ENCODE peak calls at places on chromosomes 2 and 18, in six cellular contexts. F, Q, C, B, S and G are unnamed samples.

GRCh38 chr2:151619337-151619989 is 114.8 kb downstream of the NEB start:
- DNase-seq in F (peak; percentile 73), Q (peak; percentile 69), C (no peak), B (no peak), S (peak; percentile 47), G (no peak)

GRCh38 chr2:64295326-64296149 is 151.3 kb upstream of the PELI1 start:
- DNase-seq in F (no peak), Q (no peak), C (no peak), B (no peak), S (no peak), G (no peak)

GRCh38 chr18:4854664-4855063 is 342.4 kb downstream of the AKAIN1 start:
- DNase-seq in F (no peak), Q (no peak), C (no peak), B (no peak), S (no peak), G (no peak)

GRCh38 chr2:73736378-73736777 is 767 bp downstream of the TPRKB start:
- DNase-seq in F (no peak), Q (no peak), C (no peak), B (no peak), S (no peak), G (no peak)

GRCh38 chr2:121529439-121530209 is 1.1 kb upstream of the RNU4ATAC start:
- DNase-seq in F (peak; percentile 31), Q (peak; percentile 56), C (peak; percentile 42), B (peak; percentile 44), S (peak; percentile 68), G (peak; percentile 41)

GRCh38 chr2:196427996-196428634 is 211.4 kb upstream of the CCDC150 start:
- DNase-seq in F (no peak), Q (no peak), C (no peak), B (no peak), S (no peak), G (peak; percentile 16)

GRCh38 chr2:127044977-127045654 is 61.8 kb downstream of the BIN1 start:
- DNase-seq in F (no peak), Q (peak; percentile 60), C (no peak), B (peak; percentile 21), S (no peak), G (peak; percentile 67)

GRCh38 chr2:143730155-143730949 is 601.1 kb downstream of the ARHGAP15 start:
- DNase-seq in F (peak; percentile 35), Q (peak; percentile 19), C (peak; percentile 28), B (no peak), S (peak; percentile 20), G (peak; percentile 14)

GRCh38 chr18:57802166-57802868 is 798 bp downstream of the ATP8B1 start:
- DNase-seq in F (no peak), Q (no peak), C (no peak), B (no peak), S (no peak), G (no peak)

GRCh38 chr2:83253848-83254247 is 1205.2 kb downstream of the SUCLG1 start:
- DNase-seq in F (no peak), Q (no peak), C (no peak), B (no peak), S (no peak), G (no peak)

GRCh38 chr18:74489631-74490030 is 6.5 kb upstream of the CNDP2 start:
- DNase-seq in F (peak; percentile 19), Q (peak; percentile 29), C (no peak), B (no peak), S (peak; percentile 88), G (peak; percentile 22)

GRCh38 chr2:194363295-194363694 is 1293.7 kb upstream of the SLC39A10 start:
- DNase-seq in F (no peak), Q (no peak), C (no peak), B (no peak), S (no peak), G (no peak)

GRCh38 chr18:8375269-8375668 is 234.0 kb upstream of the RAB12 start:
- DNase-seq in F (no peak), Q (no peak), C (no peak), B (no peak), S (no peak), G (no peak)

GRCh38 chr2:1487758-1488715 is 74.8 kb downstream of the TPO start:
- DNase-seq in F (no peak), Q (no peak), C (no peak), B (no peak), S (no peak), G (no peak)

GRCh38 chr18:79507546-79508480 is 112.1 kb downstream of the NFATC1 start:
- DNase-seq in F (peak; percentile 28), Q (peak; percentile 52), C (peak; percentile 51), B (peak; percentile 67), S (peak; percentile 53), G (peak; percentile 70)

GRCh38 chr2:239773377-239774141 is 251.6 kb downstream of the NDUFA10 start:
- DNase-seq in F (no peak), Q (no peak), C (no peak), B (peak; percentile 14), S (no peak), G (no peak)

GRCh38 chr2:195461010-195461409 is 196.0 kb upstream of the SLC39A10 start:
- DNase-seq in F (no peak), Q (no peak), C (no peak), B (no peak), S (no peak), G (no peak)

GRCh38 chr2:111028720-111029119 is 92.0 kb upstream of the BCL2L11 start:
- DNase-seq in F (no peak), Q (peak; percentile 14), C (no peak), B (peak; percentile 23), S (no peak), G (no peak)

GRCh38 chr2:241563571-241563980 is 5.0 kb downstream of the BOK start:
- DNase-seq in F (no peak), Q (no peak), C (no peak), B (no peak), S (no peak), G (no peak)

GRCh38 chr2:137838255-137839092 is 125.8 kb upstream of the HNMT start:
- DNase-seq in F (peak; percentile 19), Q (peak; percentile 62), C (peak; percentile 13), B (no peak), S (peak; percentile 22), G (peak; percentile 72)

GRCh38 chr2:64467463-64467843 is 13.5 kb downstream of the LGALSL start:
- DNase-seq in F (no peak), Q (no peak), C (no peak), B (no peak), S (no peak), G (no peak)

DNA sequence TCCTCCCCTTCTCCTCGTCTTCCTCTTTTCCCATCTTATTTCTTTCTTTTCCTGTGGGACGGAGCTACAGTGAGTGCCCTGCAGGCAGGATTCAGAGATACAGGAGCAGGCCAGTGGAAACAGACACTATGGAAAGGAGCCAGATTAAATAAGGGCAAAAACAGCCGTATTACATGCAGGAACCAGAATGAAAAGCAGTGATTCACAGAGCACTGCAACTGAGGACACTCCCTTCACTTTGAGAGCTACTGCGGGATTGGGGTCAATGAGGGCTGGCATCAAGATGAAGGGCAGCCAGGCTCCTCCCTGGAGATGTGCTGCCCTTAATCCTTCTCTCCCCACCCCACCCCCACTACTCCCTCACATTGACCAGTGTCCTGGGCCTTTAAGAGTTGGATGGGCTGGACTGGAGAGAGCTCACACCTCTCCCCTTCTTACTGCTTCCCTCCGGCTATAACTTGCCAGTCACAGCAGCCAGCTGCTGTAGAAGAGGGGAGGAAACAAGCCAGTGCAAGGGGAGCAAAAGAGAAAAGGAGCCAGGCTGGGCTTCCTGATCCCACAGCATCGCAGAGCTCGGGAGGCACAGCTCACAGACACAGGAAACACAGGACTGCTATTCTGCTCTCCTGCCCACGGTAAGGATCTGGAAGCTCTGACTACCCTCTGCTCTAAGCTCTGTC is at the start of gene PLCD4:
- DNase-seq in F (peak; percentile 67), Q (peak; percentile 85), C (peak; percentile 90), B (no peak), S (peak; percentile 79), G (peak; percentile 83)
- TF ChIP-seq CTCF in F (peak; percentile 33), Q (peak; percentile 22), C (no peak), B (no peak), S (peak; percentile 17), G (peak; percentile 59)

GRCh38 chr2:75342504-75343175 is 143.3 kb upstream of the TACR1 start:
- DNase-seq in F (no peak), Q (no peak), C (no peak), B (no peak), S (no peak), G (no peak)

GRCh38 chr2:75340560-75340959 is 141.2 kb upstream of the TACR1 start:
- DNase-seq in F (no peak), Q (peak; percentile 27), C (peak; percentile 9), B (no peak), S (peak; percentile 70), G (no peak)

GRCh38 chr2:75337040-75337439 is 137.7 kb upstream of the TACR1 start:
- DNase-seq in F (no peak), Q (no peak), C (no peak), B (no peak), S (no peak), G (no peak)

GRCh38 chr2:75334076-75334475 is 134.8 kb upstream of the TACR1 start:
- DNase-seq in F (no peak), Q (no peak), C (no peak), B (no peak), S (no peak), G (no peak)

DNA sequence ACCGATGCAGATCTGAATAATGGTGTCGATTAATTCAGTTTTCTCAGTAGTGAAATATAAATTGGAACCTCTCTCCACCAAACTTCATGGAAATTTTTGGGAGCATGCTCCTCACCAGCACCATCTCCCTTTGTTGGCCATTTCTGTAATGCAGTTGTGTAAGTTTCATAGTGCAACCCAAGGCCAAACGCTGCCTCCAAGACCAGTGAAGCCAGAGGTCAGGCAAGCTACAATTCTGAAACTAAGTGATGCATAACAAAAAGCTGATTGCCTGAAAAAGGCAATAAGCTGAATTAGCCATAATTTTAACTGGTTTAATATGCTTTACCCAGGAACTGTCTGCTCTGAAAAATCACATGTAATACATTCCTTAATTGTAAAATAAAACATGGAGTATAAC is 138.3 kb upstream of the TACR1 start:
- DNase-seq in F (no peak), Q (no peak), C (no peak), B (no peak), S (no peak), G (no peak)
- H3K4me3 ChIP-seq in F (no peak overlapping the region), Q (no peak overlapping the region), C (no peak overlapping the region), B (no peak overlapping the region), S (no peak overlapping the region), G (no peak overlapping the region)

DNA sequence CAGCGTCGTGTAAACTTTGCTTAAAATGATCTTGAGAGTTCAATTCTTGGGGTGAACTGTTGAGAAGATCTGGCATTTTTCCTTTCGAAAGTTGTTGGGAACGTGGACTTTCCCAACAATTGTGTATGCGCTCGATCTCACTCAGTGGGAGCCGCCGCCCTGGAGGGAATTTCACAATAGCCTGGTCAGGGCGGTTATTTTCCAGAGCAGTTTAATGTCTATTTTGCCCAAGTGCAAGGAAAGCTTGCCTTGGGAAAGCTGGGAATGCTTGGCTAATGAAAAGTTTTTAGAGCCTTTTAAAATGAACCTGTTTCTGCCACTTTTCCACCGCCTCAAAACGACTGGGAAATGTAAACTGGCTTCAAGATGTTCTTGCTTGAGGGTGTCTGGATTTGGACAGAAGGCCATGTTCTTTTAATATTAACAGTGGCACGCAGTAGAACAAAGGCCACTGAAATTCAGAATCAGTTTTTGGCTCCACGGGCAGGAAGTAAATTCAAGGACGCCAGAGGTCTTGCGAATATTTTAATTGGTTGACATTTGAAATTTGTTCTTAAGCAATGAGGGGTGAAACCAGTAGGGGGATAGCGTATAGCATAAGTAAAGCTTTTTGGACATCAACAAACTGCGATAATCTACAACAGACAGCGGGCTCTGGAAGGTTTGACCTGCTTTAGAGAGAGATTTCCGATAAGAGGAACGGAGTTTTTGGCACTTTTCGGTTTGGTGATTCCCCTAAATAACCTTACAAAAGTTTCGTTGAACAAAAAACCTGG is 1.2 kb downstream of the CFLAR start:
- DNase-seq in F (peak; percentile 81), Q (peak; percentile 94), C (peak; percentile 80), B (peak; percentile 70), S (peak; percentile 87), G (peak; percentile 92)
- TF ChIP-seq CTCF in F (peak; percentile 39), Q (peak; percentile 54), C (peak; percentile 26), B (no peak), S (peak; percentile 32), G (peak; percentile 61)

GRCh38 chr2:199602896-199603482 is 145.2 kb upstream of the SATB2 start:
- DNase-seq in F (no peak), Q (no peak), C (no peak), B (no peak), S (peak; percentile 48), G (no peak)
- H3K4me3 ChIP-seq in F (no peak overlapping the region), Q (no peak overlapping the region), C (no peak overlapping the region), B (no peak overlapping the region), S (no peak overlapping the region), G (no peak overlapping the region)